ENCODE peak calls at places on chromosomes 12 and 14, in five cellular contexts. One of them, this sample, is unnamed.

GRCh38 chr14:93946104-93946503 is 19.0 kb downstream of the FAM181A start:
- DNase-seq in mesenchymal stem cell: peak
- DNase-seq in IMR-90: peak
- DNase-seq in neuronal stem cell: no peak
- DNase-seq in H9: no peak
- DNase-seq in this sample: peak

GRCh38 chr12:127083028-127083949 is 1183.7 kb upstream of the TMEM132C start:
- DNase-seq in H9: no peak
- DNase-seq in mesenchymal stem cell: peak
- DNase-seq in neuronal stem cell: no peak
- DNase-seq in IMR-90: peak
- DNase-seq in this sample: peak

GRCh38 chr12:4449862-4450222 is 4.2 kb upstream of the FGF6 start:
- DNase-seq in neuronal stem cell: no peak
- DNase-seq in H9: no peak
- DNase-seq in mesenchymal stem cell: no peak
- DNase-seq in IMR-90: no peak
- DNase-seq in this sample: no peak

GRCh38 chr12:55797550-55797949 is 20.0 kb downstream of the SARNP start:
- DNase-seq in neuronal stem cell: no peak
- DNase-seq in H9: no peak
- DNase-seq in IMR-90: peak
- DNase-seq in mesenchymal stem cell: peak
- DNase-seq in this sample: no peak

GRCh38 chr14:99035712-99036593 is 236.0 kb downstream of the BCL11B start:
- DNase-seq in H9: peak
- DNase-seq in neuronal stem cell: peak
- DNase-seq in mesenchymal stem cell: peak
- DNase-seq in IMR-90: peak
- DNase-seq in this sample: peak

GRCh38 chr14:22915886-22916521 is 2.9 kb downstream of the RBM23 start:
- DNase-seq in H9: no peak
- DNase-seq in neuronal stem cell: no peak
- DNase-seq in IMR-90: no peak
- DNase-seq in mesenchymal stem cell: peak
- DNase-seq in this sample: no peak

GRCh38 chr12:98123186-98123585 is 392.2 kb upstream of the TMPO start:
- DNase-seq in H9: no peak
- DNase-seq in IMR-90: no peak
- DNase-seq in neuronal stem cell: no peak
- DNase-seq in mesenchymal stem cell: no peak
- DNase-seq in this sample: no peak

GRCh38 chr14:65832431-65833253 is 420.1 kb downstream of the FUT8 start:
- DNase-seq in IMR-90: peak
- DNase-seq in H9: no peak
- DNase-seq in mesenchymal stem cell: peak
- DNase-seq in neuronal stem cell: no peak
- DNase-seq in this sample: peak

GRCh38 chr12:94805749-94806148 is 155.4 kb upstream of the TMCC3 start:
- DNase-seq in H9: no peak
- DNase-seq in neuronal stem cell: no peak
- DNase-seq in IMR-90: peak
- DNase-seq in mesenchymal stem cell: peak
- DNase-seq in this sample: peak

GRCh38 chr14:35223927-35224326 is 68.3 kb upstream of the PSMA6 start:
- DNase-seq in neuronal stem cell: no peak
- DNase-seq in IMR-90: peak
- DNase-seq in H9: no peak
- DNase-seq in mesenchymal stem cell: no peak
- DNase-seq in this sample: no peak

GRCh38 chr14:99619873-99620834 is 16.1 kb upstream of the CCDC85C start:
- DNase-seq in H9: peak
- DNase-seq in mesenchymal stem cell: peak
- DNase-seq in IMR-90: peak
- DNase-seq in neuronal stem cell: no peak
- DNase-seq in this sample: peak

GRCh38 chr12:82852529-82852928 is 165.8 kb downstream of the TMTC2 start:
- DNase-seq in H9: no peak
- DNase-seq in neuronal stem cell: no peak
- DNase-seq in IMR-90: no peak
- DNase-seq in mesenchymal stem cell: no peak
- DNase-seq in this sample: no peak

GRCh38 chr12:82848846-82849245 is 162.1 kb downstream of the TMTC2 start:
- DNase-seq in neuronal stem cell: no peak
- DNase-seq in mesenchymal stem cell: no peak
- DNase-seq in IMR-90: no peak
- DNase-seq in H9: no peak
- DNase-seq in this sample: no peak
- H3K23ac ChIP-seq in neuronal stem cell: no peak
- H3K23ac ChIP-seq in mesenchymal stem cell: no peak
- H3K23ac ChIP-seq in IMR-90: no peak
- H3K23ac ChIP-seq in H9: no peak
- H3K23ac ChIP-seq in this sample: no peak

DNA sequence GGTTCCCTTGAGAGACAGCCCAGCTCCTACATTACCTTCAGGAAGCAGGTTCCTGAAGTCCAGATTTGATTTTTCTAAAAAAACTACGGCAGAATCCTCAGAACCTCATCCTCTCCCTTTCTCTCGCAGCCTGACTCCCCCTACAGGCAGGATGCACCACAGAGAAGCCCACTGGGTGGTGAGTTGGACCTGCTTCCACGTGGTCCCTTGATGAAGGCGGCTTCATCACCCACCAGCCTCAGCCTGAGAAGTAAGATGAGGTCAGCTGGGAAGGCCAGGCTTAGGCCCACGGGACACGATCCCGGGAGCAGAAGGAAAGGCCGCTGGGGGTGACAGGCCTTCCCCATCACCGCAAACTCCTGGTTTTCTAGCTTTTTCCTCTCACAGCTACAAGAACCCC is 83.0 kb downstream of the ACTN1 start:
- DNase-seq in IMR-90: no peak
- DNase-seq in mesenchymal stem cell: no peak
- DNase-seq in H9: no peak
- DNase-seq in neuronal stem cell: no peak
- DNase-seq in this sample: peak
- H3K18ac ChIP-seq in IMR-90: no peak
- H3K18ac ChIP-seq in mesenchymal stem cell: no peak
- H3K18ac ChIP-seq in H9: no peak
- H3K18ac ChIP-seq in neuronal stem cell: peak
- H3K18ac ChIP-seq in this sample: no peak

GRCh38 chr12:108596854-108597558 is 878 bp downstream of the TMEM119 start:
- DNase-seq in neuronal stem cell: no peak
- DNase-seq in H9: no peak
- DNase-seq in mesenchymal stem cell: no peak
- DNase-seq in IMR-90: no peak
- DNase-seq in this sample: no peak
- H3K27ac ChIP-seq in neuronal stem cell: no peak
- H3K27ac ChIP-seq in H9: no peak
- H3K27ac ChIP-seq in mesenchymal stem cell: no peak
- H3K27ac ChIP-seq in IMR-90: peak
- H3K27ac ChIP-seq in this sample: no peak

GRCh38 chr12:17665839-17666238 is 424.2 kb downstream of the RERGL start:
- DNase-seq in neuronal stem cell: no peak
- DNase-seq in IMR-90: no peak
- DNase-seq in H9: no peak
- DNase-seq in mesenchymal stem cell: no peak
- DNase-seq in this sample: no peak
- H3K23ac ChIP-seq in neuronal stem cell: no peak
- H3K23ac ChIP-seq in IMR-90: no peak
- H3K23ac ChIP-seq in H9: no peak
- H3K23ac ChIP-seq in mesenchymal stem cell: no peak
- H3K23ac ChIP-seq in this sample: no peak

DNA sequence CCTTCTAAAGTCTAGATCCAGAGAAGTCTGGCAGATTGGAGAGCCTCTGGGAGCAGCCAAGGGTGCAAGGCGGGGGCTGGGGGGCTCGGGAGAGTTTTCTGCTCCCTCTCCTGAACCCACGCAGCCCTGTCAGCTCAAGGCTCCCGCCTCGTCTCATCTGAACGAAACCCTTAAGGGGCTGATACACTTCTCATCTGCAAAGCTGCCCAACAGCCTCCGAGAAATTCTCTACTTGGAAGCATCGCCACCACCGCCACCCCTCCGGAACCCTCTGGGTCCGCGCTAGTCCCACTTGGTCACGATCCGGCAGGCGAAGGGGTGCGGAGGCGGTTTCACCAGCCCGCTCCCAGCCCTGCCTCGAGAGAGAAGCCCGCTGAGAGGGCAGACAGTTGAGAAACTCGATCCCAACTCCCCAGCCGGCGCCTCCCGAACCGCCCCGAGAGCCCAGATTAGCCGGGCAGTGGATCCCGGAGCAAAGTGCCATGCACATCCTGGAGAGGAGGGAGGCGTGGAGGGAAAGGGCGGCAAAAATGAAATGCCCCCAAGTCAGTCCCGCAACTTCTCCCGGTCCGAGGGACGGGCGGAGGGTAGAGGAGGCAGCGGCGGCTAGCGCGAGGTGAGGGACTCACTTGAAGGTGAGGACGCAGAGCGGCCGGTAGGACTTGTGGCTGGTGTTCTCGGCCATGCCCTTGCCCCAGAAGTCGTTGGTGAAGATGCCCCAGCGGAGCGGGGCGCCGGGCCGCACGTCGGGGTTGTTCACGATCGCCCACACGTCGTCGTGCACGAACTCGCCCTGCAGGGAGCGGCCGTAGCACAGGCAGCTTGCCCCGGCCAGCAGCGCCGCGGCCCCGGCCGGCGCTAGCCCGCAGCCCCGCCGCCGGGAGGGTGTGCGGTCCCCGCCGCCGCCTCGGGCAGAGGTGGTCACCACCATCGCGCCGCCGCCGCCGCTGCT is 645 bp downstream of the TMTC1 start:
- DNase-seq in neuronal stem cell: peak
- DNase-seq in H9: peak
- DNase-seq in mesenchymal stem cell: peak
- DNase-seq in IMR-90: peak
- DNase-seq in this sample: peak
- H3K18ac ChIP-seq in neuronal stem cell: peak
- H3K18ac ChIP-seq in H9: no peak
- H3K18ac ChIP-seq in mesenchymal stem cell: peak
- H3K18ac ChIP-seq in IMR-90: peak
- H3K18ac ChIP-seq in this sample: peak

GRCh38 chr14:68784298-68784910 is 8.5 kb downstream of the ZFP36L1 start:
- DNase-seq in neuronal stem cell: no peak
- DNase-seq in mesenchymal stem cell: peak
- DNase-seq in H9: no peak
- DNase-seq in IMR-90: no peak
- DNase-seq in this sample: no peak
- H3K27ac ChIP-seq in neuronal stem cell: no peak
- H3K27ac ChIP-seq in mesenchymal stem cell: peak
- H3K27ac ChIP-seq in H9: no peak
- H3K27ac ChIP-seq in IMR-90: peak
- H3K27ac ChIP-seq in this sample: no peak

GRCh38 chr12:120597861-120598260 is 16.7 kb upstream of the POP5 start:
- DNase-seq in neuronal stem cell: no peak
- DNase-seq in IMR-90: no peak
- DNase-seq in H9: no peak
- DNase-seq in mesenchymal stem cell: no peak
- DNase-seq in this sample: no peak
- H3K23ac ChIP-seq in neuronal stem cell: no peak
- H3K23ac ChIP-seq in IMR-90: no peak
- H3K23ac ChIP-seq in H9: no peak
- H3K23ac ChIP-seq in mesenchymal stem cell: no peak
- H3K23ac ChIP-seq in this sample: no peak

GRCh38 chr14:91398707-91399106 is 18.9 kb downstream of the CCDC88C start:
- DNase-seq in neuronal stem cell: no peak
- DNase-seq in IMR-90: no peak
- DNase-seq in H9: peak
- DNase-seq in mesenchymal stem cell: no peak
- DNase-seq in this sample: no peak
- H3K18ac ChIP-seq in neuronal stem cell: peak
- H3K18ac ChIP-seq in IMR-90: no peak
- H3K18ac ChIP-seq in H9: no peak
- H3K18ac ChIP-seq in mesenchymal stem cell: no peak
- H3K18ac ChIP-seq in this sample: no peak